ENCODE peak calls at places on chromosome 20, in six cellular contexts. H is right cardiac atrium; D is tibial artery; N is lung; R is CD4-positive, alpha-beta memory T cell; J is neuronal stem cell. Q is an unnamed sample. For H3K4me1, the result is how much of the 10 kb centered on the place peaks cover.

GRCh38 chr20:61628901-61629300 is 376.8 kb downstream of the CDH4 start:
- DNase-seq in H (no peak), D (no peak), N (no peak), R (no peak), J (no peak), Q (no peak)

GRCh38 chr20:7940341-7940740 is at the start of gene HAO1:
- DNase-seq in H (no peak), D (no peak), N (no peak), R (no peak), J (no peak), Q (no peak)

GRCh38 chr20:18527836-18528235 is 20.1 kb downstream of the SEC23B start:
- DNase-seq in H (no peak), D (no peak), N (no peak), R (no peak), J (no peak), Q (no peak)

GRCh38 chr20:13054011-13054410 is 45.2 kb downstream of the SPTLC3 start:
- DNase-seq in H (no peak), D (no peak), N (no peak), R (no peak), J (no peak), Q (no peak)

GRCh38 chr20:25272223-25273000 is 24.5 kb downstream of the PYGB start:
- DNase-seq in H (no peak), D (peak), N (no peak), R (no peak), J (no peak), Q (peak)

GRCh38 chr20:53606364-53606985 is 12.8 kb upstream of the ZNF217 start:
- DNase-seq in H (no peak), D (no peak), N (no peak), R (no peak), J (no peak), Q (no peak)

GRCh38 chr20:17493173-17493572 is 38.0 kb downstream of the BFSP1 start:
- DNase-seq in H (no peak), D (no peak), N (no peak), R (no peak), J (no peak), Q (no peak)

GRCh38 chr20:5002077-5002413 is 735 bp upstream of the SLC23A2 start:
- DNase-seq in H (no peak), D (no peak), N (no peak), R (no peak), J (no peak), Q (peak)

GRCh38 chr20:4726710-4727391 is 5.1 kb downstream of the PRND start:
- DNase-seq in H (no peak), D (no peak), N (no peak), R (peak), J (no peak), Q (no peak)

GRCh38 chr20:48760403-48760889 is 67.4 kb downstream of the PREX1 start:
- DNase-seq in H (no peak), D (no peak), N (no peak), R (peak), J (no peak), Q (no peak)

GRCh38 chr20:23156170-23156841 is 70.2 kb upstream of the CD93 start:
- DNase-seq in H (peak), D (peak), N (no peak), R (no peak), J (no peak), Q (no peak)

GRCh38 chr20:18749528-18749927 is 64.1 kb upstream of the SCP2D1 start:
- DNase-seq in H (no peak), D (no peak), N (no peak), R (no peak), J (no peak), Q (no peak)

GRCh38 chr20:39245685-39246311 is 283.7 kb downstream of the DHX35 start:
- DNase-seq in H (no peak), D (no peak), N (no peak), R (no peak), J (no peak), Q (no peak)

GRCh38 chr20:61964675-61965605 is 100.7 kb downstream of the TAF4 start:
- DNase-seq in H (no peak), D (no peak), N (no peak), R (no peak), J (no peak), Q (no peak)

GRCh38 chr20:10550204-10551118 is 115.4 kb downstream of the SLX4IP start:
- DNase-seq in H (no peak), D (no peak), N (no peak), R (no peak), J (no peak), Q (no peak)

GRCh38 chr20:31823360-31824124 is 4.4 kb downstream of the MYLK2 start:
- DNase-seq in H (no peak), D (no peak), N (no peak), R (no peak), J (no peak), Q (no peak)

GRCh38 chr20:47799116-47799715 is 13.9 kb upstream of the SULF2 start:
- DNase-seq in H (no peak), D (no peak), N (no peak), R (no peak), J (no peak), Q (no peak)

GRCh38 chr20:47257771-47258170 is 98.7 kb downstream of the ZMYND8 start:
- DNase-seq in H (no peak), D (no peak), N (no peak), R (no peak), J (no peak), Q (no peak)

GRCh38 chr20:24633026-24633425 is 163.6 kb downstream of the SYNDIG1 start:
- DNase-seq in H (no peak), D (no peak), N (no peak), R (no peak), J (no peak), Q (no peak)

GRCh38 chr20:57397004-57397692 is 6.0 kb downstream of the RBM38 start:
- DNase-seq in H (no peak), D (no peak), N (no peak), R (no peak), J (no peak), Q (no peak)

GRCh38 chr20:23655551-23656211 is 17.9 kb upstream of the CST3 start:
- DNase-seq in H (peak), D (peak), N (peak), R (no peak), J (no peak), Q (no peak)

GRCh38 chr20:61534346-61534745 is 282.3 kb downstream of the CDH4 start:
- DNase-seq in H (no peak), D (no peak), N (no peak), R (no peak), J (no peak), Q (no peak)

GRCh38 chr20:16352321-16352720 is 220.9 kb downstream of the KIF16B start:
- DNase-seq in H (no peak), D (no peak), N (no peak), R (no peak), J (no peak), Q (no peak)

GRCh38 chr20:60694763-60695162 is 557.3 kb upstream of the CDH4 start:
- DNase-seq in H (no peak), D (no peak), N (no peak), R (no peak), J (no peak), Q (no peak)

GRCh38 chr20:56875052-56875663 is 246.1 kb downstream of the TFAP2C start:
- DNase-seq in H (no peak), D (no peak), N (no peak), R (no peak), J (no peak), Q (no peak)

GRCh38 chr20:58908216-58908615 is 55.7 kb downstream of the GNAS start:
- DNase-seq in H (no peak), D (no peak), N (no peak), R (no peak), J (no peak), Q (no peak)

GRCh38 chr20:39581034-39581433 is 618.9 kb downstream of the DHX35 start:
- DNase-seq in H (no peak), D (no peak), N (no peak), R (no peak), J (no peak), Q (no peak)

GRCh38 chr20:19858972-19859371 is 100.9 kb downstream of the RIN2 start:
- DNase-seq in H (no peak), D (peak), N (no peak), R (no peak), J (no peak), Q (no peak)

GRCh38 chr20:55586626-55587025 is 418.7 kb downstream of the CBLN4 start:
- DNase-seq in H (no peak), D (no peak), N (no peak), R (no peak), J (no peak), Q (no peak)

GRCh38 chr20:31454374-31454773 is 13.9 kb downstream of the DEFB123 start:
- DNase-seq in H (no peak), D (no peak), N (no peak), R (no peak), J (no peak), Q (no peak)

GRCh38 chr20:34708621-34709043 is 4.5 kb downstream of the TP53INP2 start:
- DNase-seq in H (peak), D (peak), N (peak), R (peak), J (peak), Q (peak)

GRCh38 chr20:32559753-32560380 is 25.3 kb downstream of the NOL4L start:
- DNase-seq in H (no peak), D (no peak), N (no peak), R (no peak), J (no peak), Q (peak)

GRCh38 chr20:58690351-58690750 is 2.2 kb upstream of the NPEPL1 start:
- DNase-seq in H (no peak), D (no peak), N (no peak), R (no peak), J (no peak), Q (no peak)

GRCh38 chr20:17810847-17811604 is 111.3 kb downstream of the BANF2 start:
- DNase-seq in H (no peak), D (peak), N (no peak), R (no peak), J (no peak), Q (no peak)

GRCh38 chr20:29873946-29874345 is 1383.5 kb upstream of the DEFB115 start:
- DNase-seq in H (peak), D (peak), N (no peak), R (no peak), J (peak), Q (peak)

GRCh38 chr20:56439784-56440291 is 27.8 kb downstream of the CASS4 start:
- DNase-seq in H (peak), D (peak), N (peak), R (no peak), J (no peak), Q (no peak)

GRCh38 chr20:23265226-23265625 is 85.4 kb upstream of the NXT1 start:
- DNase-seq in H (no peak), D (no peak), N (no peak), R (no peak), J (no peak), Q (no peak)

GRCh38 chr20:2986466-2986865 is 57.0 kb upstream of the GNRH2 start:
- DNase-seq in H (no peak), D (no peak), N (peak), R (no peak), J (no peak), Q (no peak)

GRCh38 chr20:1813101-1813529 is 82.1 kb upstream of the SIRPA start:
- DNase-seq in H (peak), D (peak), N (peak), R (no peak), J (no peak), Q (no peak)

GRCh38 chr20:30910937-30911725 is 346.3 kb upstream of the DEFB115 start:
- DNase-seq in H (no peak), D (no peak), N (no peak), R (no peak), J (no peak), Q (no peak)

GRCh38 chr20:63254536-63255384 is 497 bp upstream of the NKAIN4 start:
- DNase-seq in H (no peak), D (no peak), N (no peak), R (no peak), J (peak), Q (no peak)
- H3K4me1 ChIP-seq in H (under half), D (under half), N (under half), R (under half), J (under half), Q (under half)

GRCh38 chr20:63150911-63151531 is 64.9 kb downstream of the YTHDF1 start:
- DNase-seq in H (peak), D (no peak), N (no peak), R (no peak), J (no peak), Q (peak)
- H3K4me3 ChIP-seq in H (no peak), D (no peak), N (no peak), R (no peak), J (no peak), Q (no peak)

DNA sequence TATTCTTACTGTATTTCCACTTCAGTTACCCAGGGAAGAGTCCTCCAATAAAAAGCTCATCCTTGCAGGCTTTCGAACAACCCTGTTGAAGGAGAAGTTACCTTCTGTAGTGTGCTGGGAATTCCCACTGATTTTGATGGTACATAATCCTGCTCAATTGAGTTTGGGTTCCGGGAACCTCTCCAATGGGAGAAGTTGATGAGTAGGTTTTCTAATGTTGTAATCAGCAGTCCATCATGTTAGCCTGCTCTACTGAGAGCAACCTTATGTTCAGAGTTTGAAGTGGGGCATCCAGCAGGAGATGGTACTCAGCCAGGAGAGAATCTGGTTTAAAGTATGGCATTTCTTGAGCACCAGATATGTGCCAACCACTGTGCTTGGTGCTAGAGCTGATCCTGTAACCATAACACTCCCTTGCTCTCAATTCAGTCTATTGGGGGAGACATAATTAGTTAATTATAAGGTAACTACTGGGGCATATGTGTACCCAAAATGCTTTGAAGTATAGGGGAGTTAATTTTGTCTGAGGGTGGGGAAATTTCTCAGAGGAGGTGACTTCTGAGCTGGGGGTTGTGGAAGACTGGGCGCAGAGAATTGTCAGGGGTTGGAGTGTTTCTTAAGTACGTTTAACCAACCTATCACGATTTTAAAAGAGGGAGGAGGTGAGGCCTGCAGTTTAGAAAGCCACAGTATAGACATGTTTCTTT is 2.1 kb downstream of the TOP1 start:
- DNase-seq in H (no peak), D (no peak), N (no peak), R (no peak), J (no peak), Q (no peak)
- H3K4me1 ChIP-seq in H (under half), D (under half), N (under half), R (half or more), J (under half), Q (under half)

GRCh38 chr20:11958852-11959251 is 41.2 kb downstream of the BTBD3 start:
- DNase-seq in H (no peak), D (no peak), N (no peak), R (no peak), J (no peak), Q (no peak)
- H3K4me3 ChIP-seq in H (no peak), D (no peak), N (no peak), R (no peak), J (no peak), Q (no peak)

DNA sequence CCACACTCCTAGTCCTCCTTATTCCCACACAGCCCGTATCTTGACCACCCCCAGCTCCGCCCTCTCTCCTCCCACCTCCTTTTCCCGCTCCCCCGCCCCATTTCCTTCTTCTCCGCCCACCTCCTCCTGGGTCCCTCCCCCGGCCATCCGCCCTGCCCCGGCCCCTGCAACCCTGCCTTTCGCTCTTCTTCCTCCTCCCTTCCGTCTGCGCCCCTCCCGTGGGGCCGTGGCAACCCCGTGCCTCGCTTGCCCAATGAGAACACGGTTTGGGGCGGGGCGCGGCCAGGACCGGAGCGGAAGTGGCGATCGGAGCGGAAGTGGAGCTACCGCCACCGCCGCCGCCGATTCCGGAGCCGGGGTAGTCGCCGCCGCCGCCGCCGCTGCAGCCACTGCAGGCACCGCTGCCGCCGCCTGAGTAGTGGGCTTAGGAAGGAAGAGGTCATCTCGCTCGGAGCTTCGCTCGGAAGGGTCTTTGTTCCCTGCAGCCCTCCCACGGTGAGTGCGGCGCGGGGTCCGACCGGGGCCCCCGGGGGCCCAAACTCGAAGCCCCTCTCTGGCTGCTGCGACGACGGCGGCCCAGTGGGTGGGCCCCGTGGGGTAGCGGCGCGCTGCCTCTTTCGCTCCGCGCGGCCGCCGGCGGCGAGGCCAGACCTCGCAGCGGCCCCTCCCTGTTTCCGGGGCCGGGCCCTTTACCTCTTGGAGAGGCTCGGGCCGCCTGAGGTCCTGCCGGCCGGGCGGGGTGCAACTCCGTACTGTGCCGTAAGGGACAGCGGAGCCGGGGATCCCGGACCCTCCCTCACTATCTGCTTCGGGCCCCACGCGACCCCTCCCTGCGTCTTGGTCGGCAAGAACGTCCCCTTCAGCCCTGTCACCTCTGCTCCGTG is at the start of gene YWHAB:
- DNase-seq in H (peak), D (peak), N (peak), R (peak), J (peak), Q (peak)
- H3K4me1 ChIP-seq in H (under half), D (under half), N (under half), R (half or more), J (under half), Q (under half)

DNA sequence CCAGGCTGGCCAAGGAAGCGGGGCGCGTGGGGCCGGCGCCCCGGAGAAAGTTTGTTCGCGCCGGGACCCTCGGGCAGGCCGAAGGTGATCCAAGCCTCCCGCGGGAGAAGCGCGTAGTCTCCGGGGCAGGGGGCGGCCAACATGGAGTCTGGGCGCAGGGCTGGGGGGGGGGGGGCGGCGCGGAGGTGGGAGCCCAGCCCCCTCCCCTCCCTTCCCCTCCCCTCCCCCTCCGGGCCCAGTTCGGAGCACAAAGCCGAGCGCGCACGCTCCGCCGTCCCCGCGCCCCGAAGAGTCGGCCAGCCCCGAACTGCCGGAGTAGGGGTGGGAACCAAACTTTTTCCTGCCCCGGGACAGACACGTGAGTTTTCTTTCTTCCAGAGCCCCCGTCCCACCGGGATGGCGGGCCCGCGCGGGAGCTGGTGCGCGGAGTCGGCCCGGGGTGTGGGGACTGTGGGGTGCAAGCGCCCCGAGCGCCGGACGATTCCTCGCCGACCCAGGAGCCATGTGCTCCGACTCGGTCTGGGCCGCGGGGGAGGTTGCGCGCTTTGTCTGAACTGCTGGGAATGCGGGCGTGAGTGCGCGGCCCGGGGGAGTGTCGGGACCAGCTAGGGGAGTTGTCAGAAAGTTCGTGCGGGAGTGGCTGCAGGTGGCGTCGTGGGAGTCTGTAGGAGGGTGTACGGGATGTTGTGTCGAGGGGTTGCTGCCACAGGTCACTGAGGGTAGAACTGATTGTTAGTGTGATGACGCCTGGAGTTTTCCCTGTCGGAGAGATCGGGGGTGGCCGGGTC is 1.1 kb downstream of the TGIF2 start:
- DNase-seq in H (peak), D (peak), N (peak), R (peak), J (peak), Q (peak)
- H3K4me3 ChIP-seq in H (peak), D (peak), N (peak), R (peak), J (peak), Q (peak)

GRCh38 chr20:50354690-50355592 is 155.2 kb upstream of the PTPN1 start:
- DNase-seq in H (no peak), D (no peak), N (no peak), R (no peak), J (no peak), Q (no peak)
- H3K4me1 ChIP-seq in H (under half), D (under half), N (under half), R (under half), J (under half), Q (under half)

DNA sequence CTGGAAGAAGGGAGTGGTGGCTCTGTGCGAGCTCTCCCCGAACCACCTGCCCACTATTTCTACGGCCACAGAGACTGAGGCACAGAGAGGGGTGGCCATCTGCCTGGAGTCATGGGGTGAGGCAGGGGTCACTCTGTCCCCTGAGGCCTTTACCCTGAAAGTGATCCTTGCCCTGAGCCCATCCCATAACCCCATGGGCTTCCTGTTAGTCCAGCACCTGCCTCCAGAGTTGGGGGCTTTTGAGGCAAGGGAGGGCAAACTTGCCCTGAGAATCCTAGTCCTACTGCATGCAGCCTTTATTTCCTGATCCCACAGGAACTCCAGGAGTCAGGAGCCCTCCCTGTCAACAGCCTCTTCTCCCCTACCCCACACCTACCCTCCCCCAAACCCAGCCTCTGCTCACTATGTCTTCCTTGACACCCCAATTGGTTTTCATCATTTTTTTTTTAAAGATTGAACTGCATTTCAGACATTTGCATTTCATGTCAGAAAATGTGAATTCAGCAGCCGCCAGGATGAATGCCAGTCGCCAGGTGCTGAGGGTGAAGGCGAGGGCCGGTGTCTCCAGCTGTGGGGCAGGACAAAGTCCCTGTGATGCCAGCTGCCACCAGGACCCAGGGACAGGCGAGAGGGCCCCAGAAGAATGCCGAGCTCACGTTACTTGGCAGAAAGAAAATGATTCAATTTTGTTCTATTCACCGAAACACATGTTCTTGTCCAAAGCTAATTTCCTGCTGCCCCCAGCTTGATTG is 47.6 kb upstream of the NNAT start:
- DNase-seq in H (no peak), D (no peak), N (no peak), R (no peak), J (no peak), Q (no peak)
- H3K4me3 ChIP-seq in H (no peak), D (no peak), N (no peak), R (no peak), J (no peak), Q (no peak)

Q was measured in BE2C.